ENCODE peak calls at places on chromosomes 6 and 20, in nine cellular contexts. K, F, M, A, D, I, P, H and R are unnamed samples.

GRCh38 chr20:32465092-32465900 is 107.2 kb downstream of the ASXL1 start:
- DNase-seq in K (no peak), F (peak; percentile 78), M (peak; percentile 88), A (no peak), D (no peak), I (no peak), P (no peak), H (no peak), R (no peak)

GRCh38 chr20:25248501-25249172 is 752 bp downstream of the PYGB start:
- DNase-seq in K (no peak), F (peak; percentile 58), M (no peak), A (no peak), D (peak; percentile 21), I (peak; percentile 86), P (peak; percentile 62), H (no peak), R (peak; percentile 64)

GRCh38 chr6:22848121-22848520 is 278.8 kb downstream of the HDGFL1 start:
- DNase-seq in K (no peak), F (no peak), M (peak; percentile 11), A (no peak), D (no peak), I (no peak), P (no peak), H (no peak), R (no peak)

GRCh38 chr6:160300076-160300695 is 41.6 kb upstream of the SLC22A2 start:
- DNase-seq in K (no peak), F (no peak), M (no peak), A (no peak), D (no peak), I (no peak), P (no peak), H (no peak), R (no peak)

GRCh38 chr6:90677440-90677839 is 90.6 kb upstream of the MAP3K7 start:
- DNase-seq in K (no peak), F (no peak), M (no peak), A (no peak), D (no peak), I (no peak), P (no peak), H (no peak), R (no peak)

GRCh38 chr20:37347891-37348642 is 2.1 kb downstream of the SRC start:
- DNase-seq in K (no peak), F (no peak), M (no peak), A (no peak), D (no peak), I (peak; percentile 84), P (no peak), H (no peak), R (no peak)

GRCh38 chr6:90168693-90169131 is 127.9 kb downstream of the BACH2 start:
- DNase-seq in K (no peak), F (no peak), M (peak; percentile 3), A (no peak), D (no peak), I (no peak), P (no peak), H (no peak), R (no peak)

GRCh38 chr20:46350201-46350985 is 42.1 kb upstream of the CDH22 start:
- DNase-seq in K (no peak), F (no peak), M (peak; percentile 95), A (no peak), D (no peak), I (no peak), P (no peak), H (peak; percentile 67), R (peak; percentile 81)

GRCh38 chr6:20554326-20554725 is 20.1 kb downstream of the CDKAL1 start:
- DNase-seq in K (no peak), F (no peak), M (no peak), A (no peak), D (no peak), I (no peak), P (no peak), H (no peak), R (no peak)

GRCh38 chr20:53216856-53217576 is 244.9 kb downstream of the TSHZ2 start:
- DNase-seq in K (peak; percentile 77), F (peak; percentile 64), M (peak; percentile 0), A (peak; percentile 79), D (peak; percentile 81), I (peak; percentile 92), P (peak; percentile 82), H (peak; percentile 8), R (peak; percentile 70)

GRCh38 chr6:15358579-15359327 is 112.9 kb downstream of the JARID2 start:
- DNase-seq in K (no peak), F (no peak), M (peak; percentile 52), A (no peak), D (no peak), I (no peak), P (no peak), H (no peak), R (no peak)

GRCh38 chr6:26240157-26240980 is 124.6 kb upstream of the BTN3A2 start:
- DNase-seq in K (no peak), F (peak; percentile 69), M (peak; percentile 70), A (peak; percentile 79), D (no peak), I (peak; percentile 90), P (no peak), H (peak; percentile 93), R (peak; percentile 60)

GRCh38 chr20:20407891-20408805 is 40.2 kb downstream of the INSM1 start:
- DNase-seq in K (no peak), F (no peak), M (no peak), A (no peak), D (no peak), I (peak; percentile 0), P (no peak), H (no peak), R (no peak)
- TF ChIP-seq CTCF in K (no peak), F (peak; percentile 4), M (peak; percentile 30), A (no peak), D (peak; percentile 22), I (no peak), P (no peak), H (no peak), R (no peak)

GRCh38 chr6:39452306-39452705 is 129.8 kb upstream of the KCNK16 start:
- DNase-seq in K (no peak), F (no peak), M (peak; percentile 58), A (no peak), D (no peak), I (no peak), P (no peak), H (no peak), R (no peak)

GRCh38 chr6:39453956-39454524 is 131.5 kb upstream of the KCNK16 start:
- DNase-seq in K (no peak), F (no peak), M (no peak), A (no peak), D (no peak), I (no peak), P (no peak), H (no peak), R (no peak)

GRCh38 chr6:39452746-39453145 is 130.2 kb upstream of the KCNK16 start:
- DNase-seq in K (no peak), F (no peak), M (no peak), A (no peak), D (no peak), I (no peak), P (no peak), H (no peak), R (no peak)

GRCh38 chr6:39453236-39453635 is 130.7 kb upstream of the KCNK16 start:
- DNase-seq in K (no peak), F (no peak), M (no peak), A (no peak), D (no peak), I (no peak), P (no peak), H (no peak), R (no peak)

GRCh38 chr6:39451831-39452230 is 129.3 kb upstream of the KCNK16 start:
- DNase-seq in K (no peak), F (no peak), M (no peak), A (no peak), D (no peak), I (no peak), P (no peak), H (no peak), R (peak; percentile 37)
- TF ChIP-seq CTCF in K (peak; percentile 62), F (no peak), M (peak; percentile 72), A (no peak), D (peak; percentile 44), I (no peak), P (no peak), H (peak; percentile 83), R (peak; percentile 65)

DNA sequence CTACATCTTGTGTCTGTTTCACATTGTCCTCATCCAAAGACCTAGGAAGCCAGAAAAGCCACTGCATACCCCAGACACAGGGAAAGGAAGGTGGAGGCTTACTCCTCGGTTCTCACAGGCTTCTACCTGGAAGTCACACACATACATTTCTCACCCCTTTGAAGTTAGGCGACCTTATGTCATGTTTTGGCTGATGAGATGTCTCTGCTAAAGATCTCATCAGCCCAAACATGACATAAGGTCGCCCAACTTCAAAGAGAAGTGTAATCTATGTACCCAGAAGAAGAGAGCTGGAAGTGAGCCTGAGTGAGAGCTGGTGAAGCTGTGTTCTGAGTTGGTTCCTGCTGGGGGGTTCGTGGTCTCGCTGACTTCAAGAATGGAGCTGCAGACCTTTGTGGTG is 47.5 kb upstream of the SLC22A23 start:
- DNase-seq in K (no peak), F (no peak), M (no peak), A (no peak), D (no peak), I (no peak), P (no peak), H (no peak), R (no peak)
- TF ChIP-seq CTCF in K (no peak), F (no peak), M (no peak), A (no peak), D (no peak), I (no peak), P (no peak), H (no peak), R (no peak)

GRCh38 chr6:3031857-3032256 is 32.2 kb downstream of the NQO2 start:
- DNase-seq in K (no peak), F (no peak), M (no peak), A (no peak), D (peak; percentile 79), I (peak; percentile 73), P (no peak), H (no peak), R (no peak)
- TF ChIP-seq CTCF in K (no peak), F (no peak), M (no peak), A (no peak), D (peak; percentile 54), I (no peak), P (no peak), H (no peak), R (no peak)